ENCODE peak calls at places on chromosomes 11 and 22, in five cellular contexts. A, O, F, X and W are unnamed samples. For H3K9me3, the result is how much of the 10 kb centered on the place peaks cover.

GRCh38 chr22:49614966-49615965 is 212.4 kb downstream of the BRD1 start:
- DNase-seq in X (no peak), F (no peak), O (no peak), A (no peak), W (no peak)

GRCh38 chr11:111361874-111362273 is 17.2 kb downstream of the POU2AF1 start:
- DNase-seq in A (no peak), O (peak), F (no peak), X (peak), W (no peak)

GRCh38 chr22:25409240-25409639 is 155.2 kb upstream of the GRK3 start:
- DNase-seq in O (no peak), A (no peak), X (no peak), F (no peak), W (peak)

GRCh38 chr22:40043086-40043485 is 48.3 kb downstream of the FAM83F start:
- DNase-seq in A (peak), F (peak), O (no peak), X (peak), W (peak)

GRCh38 chr11:72716291-72716690 is 35.9 kb downstream of the ARAP1 start:
- DNase-seq in F (no peak), O (no peak), A (no peak), X (no peak), W (no peak)

GRCh38 chr11:43359432-43359818 is 705 bp downstream of the TTC17 start:
- DNase-seq in X (peak), O (no peak), A (no peak), F (no peak), W (no peak)

GRCh38 chr11:75191330-75191717 is 40.4 kb downstream of the SLCO2B1 start:
- DNase-seq in O (no peak), A (no peak), X (no peak), F (no peak), W (no peak)

GRCh38 chr22:23380230-23380573 is 199.9 kb downstream of the IGLL1 start:
- DNase-seq in X (no peak), A (no peak), O (peak), F (no peak), W (peak)

GRCh38 chr22:49971232-49972162 is 10.9 kb downstream of the PIM3 start:
- DNase-seq in F (peak), O (peak), A (peak), X (peak), W (peak)

GRCh38 chr22:39024923-39025322 is 4.0 kb downstream of the APOBEC3D start:
- DNase-seq in A (no peak), X (no peak), O (no peak), F (no peak), W (no peak)

GRCh38 chr22:36333632-36334031 is 54.1 kb downstream of the MYH9 start:
- DNase-seq in X (no peak), O (peak), A (no peak), F (no peak), W (peak)

GRCh38 chr11:75900848-75901247 is 85.8 kb downstream of the UVRAG start:
- DNase-seq in O (no peak), X (no peak), A (no peak), F (no peak), W (no peak)

GRCh38 chr11:20368441-20368840 is 4.9 kb downstream of the HTATIP2 start:
- DNase-seq in A (no peak), F (no peak), X (no peak), O (no peak), W (peak)

GRCh38 chr22:45413368-45414211 is at the start of the genes RIBC2 and SMC1B:
- DNase-seq in A (peak), O (peak), X (peak), F (peak), W (peak)

GRCh38 chr11:112859787-112860186 is 101.4 kb upstream of the NCAM1 start:
- DNase-seq in A (no peak), X (no peak), O (no peak), F (no peak), W (no peak)

GRCh38 chr11:28877366-28877765 is 769.2 kb downstream of the METTL15 start:
- DNase-seq in O (no peak), F (no peak), A (no peak), X (no peak), W (no peak)

GRCh38 chr22:35465109-35465701 is 65.3 kb downstream of the MCM5 start:
- DNase-seq in A (peak), X (peak), F (no peak), O (no peak), W (no peak)

GRCh38 chr22:20402960-20403778 is 9.2 kb downstream of the ZNF74 start:
- DNase-seq in O (no peak), X (no peak), F (no peak), A (no peak), W (no peak)

GRCh38 chr11:46710821-46711269 is 8.2 kb upstream of the F2 start:
- DNase-seq in O (no peak), A (peak), F (peak), X (peak), W (no peak)

GRCh38 chr11:72833083-72833733 is 19.0 kb downstream of the ATG16L2 start:
- DNase-seq in X (no peak), O (no peak), F (no peak), A (no peak), W (no peak)

GRCh38 chr11:79393362-79394043 is 47.3 kb downstream of the TENM4 start:
- DNase-seq in A (no peak), O (no peak), X (no peak), F (no peak), W (no peak)

GRCh38 chr11:40280161-40281054 is 1179.0 kb downstream of the LRRC4C start:
- DNase-seq in F (no peak), X (no peak), A (no peak), O (no peak), W (no peak)

GRCh38 chr11:36558511-36559413 is 9.0 kb upstream of the RAG1 start:
- DNase-seq in F (no peak), O (no peak), A (no peak), X (no peak), W (no peak)

GRCh38 chr11:14001597-14001996 is 39.1 kb downstream of the SPON1 start:
- DNase-seq in X (no peak), O (no peak), A (no peak), F (no peak), W (no peak)

GRCh38 chr11:46421257-46421880 is 29.8 kb upstream of the CHRM4 start:
- DNase-seq in X (no peak), A (no peak), F (no peak), O (no peak), W (no peak)

GRCh38 chr11:13963169-13963948 is 836 bp downstream of the SPON1 start:
- DNase-seq in F (peak), A (peak), X (peak), O (no peak), W (no peak)

GRCh38 chr22:45208993-45209838 is 31.5 kb downstream of the KIAA0930 start:
- DNase-seq in X (no peak), A (no peak), F (no peak), O (no peak), W (no peak)

GRCh38 chr11:28619870-28620540 is 511.8 kb downstream of the METTL15 start:
- DNase-seq in A (no peak), F (no peak), X (no peak), O (no peak), W (no peak)

GRCh38 chr11:97979741-97980140 is 1041.0 kb upstream of the CNTN5 start:
- DNase-seq in A (no peak), F (no peak), X (no peak), O (no peak), W (no peak)

GRCh38 chr11:82906236-82906635 is 4.7 kb downstream of the DDIAS start:
- DNase-seq in X (no peak), A (no peak), F (no peak), O (no peak), W (no peak)

DNA sequence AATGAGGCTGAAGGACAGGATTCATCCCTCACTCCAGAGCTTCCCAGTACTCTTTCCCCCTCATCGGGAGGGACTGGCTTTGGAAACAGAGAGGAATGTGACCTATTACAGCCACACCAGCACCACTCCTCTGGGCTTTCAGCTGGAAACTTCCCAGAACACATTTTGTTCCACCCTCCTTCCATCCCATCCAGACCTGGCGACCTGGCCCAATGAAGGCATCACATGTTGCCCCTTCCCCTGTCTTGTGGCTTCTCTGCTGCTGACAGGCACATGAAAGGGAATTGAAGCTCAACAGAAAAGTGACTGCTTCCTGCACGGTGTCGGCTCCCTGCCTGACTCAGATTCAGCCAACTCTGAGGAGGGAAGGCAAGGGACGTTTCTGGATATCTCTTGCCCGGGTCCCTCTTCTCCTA is 19.1 kb downstream of the IRAG1 start:
- DNase-seq in A (no peak), F (no peak), O (no peak), X (no peak), W (peak)
- H3K4me3 ChIP-seq in A (no peak), F (no peak), O (peak), X (no peak), W (no peak)

GRCh38 chr22:19055801-19056200 is 66.4 kb downstream of the DGCR2 start:
- DNase-seq in O (peak), X (no peak), F (no peak), A (no peak), W (no peak)

GRCh38 chr22:19056951-19057401 is 65.2 kb downstream of the DGCR2 start:
- DNase-seq in O (peak), X (no peak), F (no peak), A (no peak), W (no peak)

GRCh38 chr22:19057999-19058491 is 64.2 kb downstream of the DGCR2 start:
- DNase-seq in F (no peak), X (no peak), A (no peak), O (peak), W (no peak)

GRCh38 chr22:19058713-19059451 is 63.3 kb downstream of the DGCR2 start:
- DNase-seq in O (peak), A (no peak), X (no peak), F (no peak), W (no peak)

DNA sequence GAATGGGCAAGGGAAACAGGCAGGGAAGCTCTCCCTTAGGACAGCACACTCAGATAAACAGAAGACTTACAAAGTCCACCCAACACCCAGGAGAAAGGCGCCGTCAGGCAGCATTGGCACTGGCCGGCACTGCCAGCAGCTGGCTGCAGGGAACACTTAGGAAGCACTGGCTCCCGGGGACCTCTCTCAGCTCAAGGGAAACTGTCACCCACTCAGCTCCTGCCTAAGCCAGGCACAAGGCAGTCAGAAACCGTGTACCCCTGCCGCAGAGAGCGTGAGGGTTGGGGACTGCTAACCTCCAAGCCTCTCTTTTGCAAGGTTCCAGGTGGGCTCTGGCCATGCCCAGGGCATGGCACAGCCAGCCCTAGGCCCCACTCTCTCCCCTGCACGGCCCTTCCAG is 64.7 kb downstream of the DGCR2 start:
- DNase-seq in A (no peak), O (peak), X (no peak), F (no peak), W (no peak)
- TF ChIP-seq POLR2A in A (no peak), O (no peak), X (no peak), F (no peak), W (no peak)

GRCh38 chr22:47920380-47920959 is 1158.0 kb downstream of the TBC1D22A start:
- DNase-seq in A (no peak), X (no peak), O (no peak), F (no peak), W (no peak)
- H3K9me3 ChIP-seq in A (under half), X (under half), O (under half), F (under half), W (under half)

GRCh38 chr11:116787436-116787785 is 412 bp downstream of the ZPR1 start:
- DNase-seq in O (no peak), X (no peak), F (no peak), A (no peak), W (no peak)
- H3K4me3 ChIP-seq in O (peak), X (peak), F (peak), A (peak), W (peak)

GRCh38 chr22:30426395-30427353 is 1.1 kb downstream of the MTFP1 start:
- DNase-seq in F (peak), X (peak), O (peak), A (peak), W (peak)
- TF ChIP-seq POLR2A in F (no peak), X (no peak), O (no peak), A (no peak), W (peak)

GRCh38 chr22:48511781-48512327 is 1315.8 kb downstream of the BRD1 start:
- DNase-seq in F (no peak), O (no peak), A (no peak), X (no peak), W (no peak)

GRCh38 chr22:48510599-48510998 is 1317.1 kb downstream of the BRD1 start:
- DNase-seq in A (no peak), X (no peak), F (no peak), O (no peak), W (no peak)

GRCh38 chr22:48513446-48513845 is 1314.2 kb downstream of the BRD1 start:
- DNase-seq in O (no peak), X (no peak), A (no peak), F (no peak), W (no peak)

GRCh38 chr22:48513929-48514328 is 1313.7 kb downstream of the BRD1 start:
- DNase-seq in X (no peak), A (no peak), F (no peak), O (no peak), W (no peak)

GRCh38 chr22:48511211-48511610 is 1316.5 kb downstream of the BRD1 start:
- DNase-seq in X (no peak), A (no peak), F (no peak), O (no peak), W (no peak)
- H3K9me3 ChIP-seq in X (under half), A (under half), F (under half), O (under half), W (under half)

DNA sequence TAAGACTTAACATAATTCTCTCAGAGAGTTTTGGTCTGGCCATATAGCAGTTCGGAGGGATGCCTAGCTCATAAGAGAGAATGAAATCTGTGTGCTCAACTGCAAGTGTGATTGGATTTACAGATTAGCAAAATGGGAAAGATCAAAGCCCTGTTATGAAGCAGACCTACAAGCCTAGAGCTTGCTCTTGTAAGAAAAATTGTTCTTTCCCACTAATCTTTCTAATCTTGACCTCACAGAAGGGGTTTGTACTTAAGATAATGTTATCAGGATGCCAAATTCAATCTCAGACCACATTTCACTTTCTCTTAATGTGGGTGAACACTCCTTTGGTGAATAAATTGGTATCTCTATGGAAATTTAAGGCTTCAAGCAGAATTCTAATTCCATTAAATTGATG is 267.2 kb downstream of the RAB38 start:
- DNase-seq in X (no peak), O (no peak), A (no peak), F (no peak), W (no peak)
- H3K4me3 ChIP-seq in X (no peak), O (no peak), A (no peak), F (no peak), W (no peak)

DNA sequence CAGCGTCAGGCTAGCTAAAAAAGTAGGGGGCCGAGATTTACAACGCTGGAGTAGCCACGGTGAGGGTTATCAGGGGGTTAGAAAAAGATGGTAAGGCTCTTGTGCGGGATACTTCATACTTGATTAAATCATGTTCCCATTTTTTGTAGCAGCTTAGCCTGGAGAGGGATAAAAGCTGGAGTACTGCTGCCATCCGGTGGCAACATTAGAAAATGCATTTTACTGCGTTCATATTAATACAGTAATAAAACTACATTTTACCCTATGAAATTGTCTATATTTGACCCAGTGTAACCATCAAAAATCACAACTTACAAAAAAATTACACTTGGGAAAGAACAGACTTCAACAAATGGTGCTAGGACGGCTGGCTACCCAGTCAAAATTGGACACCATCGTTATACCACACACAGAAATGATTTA is 17.3 kb downstream of the RPUSD4 start:
- DNase-seq in F (peak), O (peak), X (peak), A (peak), W (peak)
- TF ChIP-seq POLR2A in F (no peak), O (no peak), X (no peak), A (no peak), W (no peak)